ENCODE peak calls at places on chromosomes 5 and 9, in nine cellular contexts. I is heart left ventricle, B is MM.1S, O is ovary, U is thyroid gland, W is left lung, P is brain microvascular endothelial cell, Y is A549, F is heart right ventricle. J is an unnamed sample.

GRCh38 chr9:116656535-116656934 is 30.6 kb upstream of the TRIM32 start:
- DNase-seq in I (peak), B (no peak), O (no peak), U (peak), W (no peak), P (no peak), Y (no peak), F (no peak), J (no peak)

GRCh38 chr5:107894361-107894760 is 223.6 kb upstream of the EFNA5 start:
- DNase-seq in I (no peak), B (no peak), O (no peak), U (no peak), W (no peak), P (no peak), Y (no peak), F (no peak), J (no peak)

GRCh38 chr5:78577051-78577807 is 71.3 kb downstream of the LHFPL2 start:
- DNase-seq in I (no peak), B (no peak), O (no peak), U (no peak), W (no peak), P (no peak), Y (no peak), F (no peak), J (no peak)

GRCh38 chr5:168770036-168770498 is 190.9 kb upstream of the PANK3 start:
- DNase-seq in I (no peak), B (no peak), O (no peak), U (no peak), W (no peak), P (no peak), Y (no peak), F (no peak), J (no peak)

GRCh38 chr9:122060481-122060880 is 32.6 kb downstream of the TTLL11 start:
- DNase-seq in I (no peak), B (no peak), O (no peak), U (no peak), W (no peak), P (no peak), Y (no peak), F (no peak), J (no peak)

GRCh38 chr9:69027355-69028097 is 8.0 kb upstream of the FXN start:
- DNase-seq in I (no peak), B (peak), O (no peak), U (no peak), W (no peak), P (peak), Y (peak), F (peak), J (peak)

GRCh38 chr9:94586814-94587213 is 6.8 kb downstream of the FBP2 start:
- DNase-seq in I (no peak), B (peak), O (no peak), U (no peak), W (no peak), P (peak), Y (no peak), F (no peak), J (no peak)

GRCh38 chr5:137627293-137627692 is 108.6 kb downstream of the KLHL3 start:
- DNase-seq in I (no peak), B (no peak), O (no peak), U (no peak), W (no peak), P (no peak), Y (no peak), F (no peak), J (no peak)

GRCh38 chr5:172029876-172030275 is 23.4 kb upstream of the FBXW11 start:
- DNase-seq in I (no peak), B (no peak), O (no peak), U (no peak), W (no peak), P (no peak), Y (no peak), F (no peak), J (no peak)

GRCh38 chr5:87434461-87434860 is 21.7 kb upstream of the CCNH start:
- DNase-seq in I (no peak), B (no peak), O (no peak), U (no peak), W (no peak), P (no peak), Y (no peak), F (no peak), J (no peak)

GRCh38 chr9:74007833-74008232 is 489.3 kb upstream of the RORB start:
- DNase-seq in I (no peak), B (no peak), O (no peak), U (no peak), W (no peak), P (no peak), Y (no peak), F (no peak), J (no peak)

GRCh38 chr5:82257729-82258128 is 20.4 kb downstream of the RPS23 start:
- DNase-seq in I (no peak), B (no peak), O (no peak), U (no peak), W (no peak), P (no peak), Y (no peak), F (no peak), J (no peak)

GRCh38 chr5:82255844-82256243 is 22.3 kb downstream of the RPS23 start:
- DNase-seq in I (no peak), B (peak), O (no peak), U (no peak), W (no peak), P (no peak), Y (no peak), F (no peak), J (no peak)

GRCh38 chr5:82265052-82265451 is 13.1 kb downstream of the RPS23 start:
- DNase-seq in I (no peak), B (no peak), O (no peak), U (no peak), W (no peak), P (no peak), Y (no peak), F (no peak), J (no peak)

GRCh38 chr5:82257247-82257646 is 20.9 kb downstream of the RPS23 start:
- DNase-seq in I (no peak), B (no peak), O (no peak), U (no peak), W (no peak), P (no peak), Y (no peak), F (no peak), J (no peak)

GRCh38 chr5:82259172-82259800 is 18.9 kb downstream of the RPS23 start:
- DNase-seq in I (no peak), B (peak), O (no peak), U (no peak), W (no peak), P (peak), Y (peak), F (no peak), J (no peak)
- H3K4me3 ChIP-seq in I (no peak), B (no peak), O (no peak), U (no peak), W (no peak), P (no peak), Y (no peak), F (no peak), J (no peak)

GRCh38 chr5:81856948-81857928 is 106.3 kb upstream of the SSBP2 start:
- DNase-seq in I (peak), B (peak), O (peak), U (peak), W (peak), P (no peak), Y (no peak), F (peak), J (peak)
- TF ChIP-seq CTCF in I (peak), B (peak), O (no peak), U (peak), W (peak), P (peak), Y (peak), F (peak), J (peak)

GRCh38 chr5:102759289-102759688 is 4.2 kb downstream of the PAM start:
- DNase-seq in I (no peak), B (no peak), O (no peak), U (no peak), W (no peak), P (no peak), Y (no peak), F (no peak), J (no peak)
- H3K4me3 ChIP-seq in I (no peak), B (no peak), O (no peak), U (no peak), W (no peak), P (no peak), Y (no peak), F (no peak), J (no peak)

DNA sequence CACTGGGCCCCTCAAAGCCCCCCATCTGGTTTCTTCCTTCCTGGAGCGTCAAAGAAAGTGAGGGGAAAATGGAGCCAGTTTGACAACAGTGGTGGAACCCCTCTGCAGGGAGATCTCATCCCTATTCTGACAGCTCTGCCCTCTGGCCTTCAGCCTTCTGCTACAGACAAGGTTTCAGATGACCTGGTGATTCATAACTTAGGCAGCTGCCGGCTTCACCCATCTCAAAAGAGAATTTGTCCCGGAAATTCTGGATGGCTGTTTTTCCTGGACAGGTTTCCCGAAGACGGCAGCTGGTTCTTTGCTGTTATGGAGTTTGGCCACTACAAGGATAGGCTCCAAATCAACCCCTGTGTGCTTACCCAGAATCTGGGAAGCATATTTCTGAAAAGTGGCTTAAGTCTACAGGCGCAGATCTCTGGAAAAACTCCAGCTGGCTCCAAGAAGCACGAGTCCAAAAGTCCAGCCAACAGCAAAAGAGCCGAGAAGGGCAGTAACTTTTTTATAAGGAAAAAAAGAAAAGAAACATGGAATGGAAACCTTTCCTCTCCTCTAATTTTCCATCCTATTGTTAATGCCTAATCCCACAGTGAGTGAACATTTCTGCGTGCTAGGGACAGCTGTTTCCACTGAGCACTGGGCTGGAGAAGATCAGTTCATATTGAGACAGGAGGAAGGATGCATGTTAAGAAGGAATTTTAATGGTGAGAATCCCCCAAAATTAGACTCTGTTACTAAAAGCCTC is 54.5 kb downstream of the ZNF366 start:
- DNase-seq in I (peak), B (no peak), O (peak), U (peak), W (peak), P (peak), Y (peak), F (peak), J (no peak)
- TF ChIP-seq CTCF in I (no peak), B (no peak), O (no peak), U (no peak), W (no peak), P (no peak), Y (no peak), F (no peak), J (no peak)

DNA sequence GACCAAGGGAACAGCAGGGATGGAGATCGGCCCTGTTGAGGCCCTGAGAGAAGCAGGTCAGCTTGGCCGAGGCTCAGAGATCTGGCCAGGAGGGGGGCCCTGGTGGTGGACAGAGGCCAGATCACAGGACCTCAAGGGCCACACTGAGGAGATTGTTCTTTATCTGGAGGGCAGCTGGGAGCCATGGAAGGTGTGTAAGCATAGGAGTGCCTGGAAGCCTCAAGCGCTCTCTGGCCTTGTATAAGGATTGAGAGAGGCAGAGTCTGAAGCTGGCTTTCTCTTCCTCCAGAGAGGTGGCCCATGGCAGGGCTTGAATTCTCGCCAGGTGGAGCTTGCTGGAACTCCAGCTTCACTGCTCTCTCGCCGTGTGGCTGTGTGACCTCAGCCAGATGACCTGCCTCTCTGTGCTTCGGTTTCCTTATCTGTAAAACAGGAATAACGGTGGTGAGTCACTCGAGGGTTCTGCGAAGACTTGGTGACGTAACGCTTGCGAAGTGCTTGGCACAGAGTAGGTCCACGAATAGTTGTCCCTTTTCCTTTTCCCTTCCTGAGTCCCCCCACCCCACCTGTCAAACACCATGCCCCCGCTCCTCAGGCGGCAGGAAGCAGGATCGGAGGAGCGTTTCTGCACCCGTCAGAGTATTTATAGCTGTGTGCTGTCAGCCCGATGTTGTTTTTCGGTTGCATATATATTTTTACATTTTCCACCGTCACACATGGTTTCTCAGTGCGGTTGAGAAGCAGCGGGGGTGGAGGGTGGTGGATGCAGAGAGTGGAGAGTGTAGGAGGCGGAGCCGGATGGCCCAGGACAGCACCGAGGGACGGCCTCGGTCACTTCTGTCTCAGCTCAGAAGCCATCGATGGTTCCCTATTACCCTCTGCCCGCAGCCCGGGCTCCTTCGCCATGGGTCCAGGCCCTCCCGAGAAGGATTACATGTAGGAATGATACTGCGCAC is 17.0 kb upstream of the CRB2 start:
- DNase-seq in I (peak), B (peak), O (no peak), U (peak), W (peak), P (peak), Y (no peak), F (peak), J (peak)
- H3K4me3 ChIP-seq in I (peak), B (peak), O (no peak), U (no peak), W (peak), P (peak), Y (no peak), F (peak), J (peak)

GRCh38 chr5:66423484-66423883 is 172.7 kb upstream of the MAST4 start:
- DNase-seq in I (no peak), B (no peak), O (no peak), U (no peak), W (no peak), P (no peak), Y (no peak), F (no peak), J (no peak)
- TF ChIP-seq CTCF in I (no peak), B (no peak), O (no peak), U (no peak), W (no peak), P (no peak), Y (no peak), F (no peak), J (no peak)

GRCh38 chr5:93583799-93584530 is 943 bp downstream of the NR2F1 start:
- DNase-seq in I (peak), B (peak), O (peak), U (no peak), W (no peak), P (no peak), Y (no peak), F (no peak), J (peak)
- H3K4me3 ChIP-seq in I (peak), B (peak), O (peak), U (no peak), W (peak), P (peak), Y (peak), F (peak), J (peak)

DNA sequence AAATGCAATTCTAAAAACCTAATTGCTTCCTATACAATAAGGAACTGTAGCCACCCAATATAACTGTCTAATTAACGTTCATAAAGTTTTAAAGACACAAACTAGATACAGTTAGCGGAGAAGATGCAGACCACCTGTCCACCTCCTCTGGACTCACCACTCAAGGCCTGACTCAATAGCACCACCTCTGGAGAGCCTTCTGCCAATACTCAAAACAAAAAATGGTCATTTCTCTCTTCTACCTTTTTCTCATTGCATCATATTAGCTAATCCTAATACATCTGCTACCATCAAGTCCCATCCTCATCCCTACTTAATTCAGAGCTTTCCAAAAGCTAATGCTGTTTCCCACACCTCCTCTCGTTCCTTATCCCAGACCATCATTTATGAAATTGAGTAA is 159.9 kb downstream of the MLLT3 start:
- DNase-seq in I (no peak), B (no peak), O (no peak), U (no peak), W (no peak), P (no peak), Y (no peak), F (no peak), J (no peak)
- TF ChIP-seq CTCF in I (no peak), B (no peak), O (no peak), U (no peak), W (no peak), P (peak), Y (no peak), F (no peak), J (no peak)

J was measured in GM12865.